ENCODE peak calls at places on chromosomes 13 and 19, in seven cellular contexts. J is thoracic aorta; B is left ventricle myocardium inferior; O is psoas muscle; L is H7; R is breast epithelium; F is effector memory CD4-positive, alpha-beta T cell. K is an unnamed sample.

GRCh38 chr19:31338069-31338767 is 11.0 kb downstream of the TSHZ3 start:
- DNase-seq in O (peak; percentile 43), L (peak; percentile 87), J (no peak), B (peak; percentile 58), R (no peak), F (no peak), K (peak; percentile 80)

GRCh38 chr19:46159418-46159817 is 11.4 kb downstream of the IGFL2 start:
- DNase-seq in B (no peak), O (no peak), L (no peak), R (no peak), F (no peak), J (no peak), K (no peak)

GRCh38 chr19:40256511-40256910 is 28.6 kb downstream of the AKT2 start:
- DNase-seq in L (no peak), B (peak; percentile 1), J (no peak), O (no peak), R (no peak), F (no peak), K (no peak)

GRCh38 chr13:111390522-111391270 is 70.3 kb downstream of the TEX29 start:
- DNase-seq in O (no peak), R (peak; percentile 2), J (no peak), F (no peak), L (no peak), B (no peak), K (no peak)

GRCh38 chr13:114063545-114064515 is 68.6 kb downstream of the RASA3 start:
- DNase-seq in B (peak; percentile 63), O (peak; percentile 81), J (peak; percentile 51), R (peak; percentile 45), L (no peak), F (no peak), K (peak; percentile 86)

GRCh38 chr19:12784871-12785430 is 6.3 kb upstream of the JUNB start:
- DNase-seq in O (no peak), B (no peak), R (no peak), J (no peak), L (no peak), F (peak; percentile 43), K (no peak)

GRCh38 chr13:41788552-41788951 is 172.4 kb downstream of the VWA8 start:
- DNase-seq in O (no peak), L (no peak), B (no peak), J (no peak), F (no peak), R (no peak), K (no peak)

GRCh38 chr13:51643882-51644281 is 59.6 kb downstream of the WDFY2 start:
- DNase-seq in O (no peak), J (no peak), F (no peak), B (no peak), L (no peak), R (no peak), K (peak; percentile 87)

GRCh38 chr19:50478901-50479715 is 2.5 kb upstream of the GARIN5A start:
- DNase-seq in J (no peak), B (no peak), R (no peak), F (no peak), O (no peak), L (peak; percentile 91), K (peak; percentile 56)

GRCh38 chr13:39900106-39900750 is 244.8 kb downstream of the COG6 start:
- DNase-seq in B (no peak), R (no peak), O (no peak), L (no peak), F (no peak), J (no peak), K (no peak)

GRCh38 chr19:42433503-42434260 is 6.5 kb upstream of the LIPE start:
- DNase-seq in L (peak; percentile 72), B (peak; percentile 85), O (peak; percentile 83), F (peak; percentile 43), J (no peak), R (no peak), K (peak; percentile 72)

GRCh38 chr13:99657848-99658265 is 156.6 kb downstream of the TM9SF2 start:
- DNase-seq in B (peak; percentile 31), J (no peak), F (peak; percentile 10), L (peak; percentile 67), R (no peak), O (peak; percentile 17), K (peak; percentile 53)

GRCh38 chr13:77919351-77920294 is 992 bp upstream of the EDNRB start:
- DNase-seq in R (no peak), B (peak; percentile 64), O (peak; percentile 41), L (peak; percentile 66), F (no peak), J (no peak), K (no peak)
- H3K4me3 ChIP-seq in R (peak overlapping the region; percentile 52), B (peak overlapping the region; percentile 75), O (peak overlapping the region; percentile 69), L (peak overlapping the region; percentile 60), F (no peak overlapping the region), J (peak overlapping the region; percentile 70), K (peak overlapping the region; percentile 60)

GRCh38 chr19:48480151-48480475 is 10.9 kb downstream of the CYTH2 start:
- DNase-seq in R (no peak), O (peak; percentile 69), B (peak; percentile 70), F (no peak), J (no peak), L (peak; percentile 69), K (peak; percentile 73)

GRCh38 chr19:48479686-48480085 is 10.5 kb downstream of the CYTH2 start:
- DNase-seq in B (no peak), J (no peak), R (no peak), F (no peak), O (no peak), L (no peak), K (no peak)

GRCh38 chr19:48480476-48481190 is 11.5 kb downstream of the CYTH2 start:
- DNase-seq in J (no peak), O (no peak), B (peak; percentile 56), F (peak; percentile 45), L (peak; percentile 69), R (no peak), K (peak; percentile 28)

GRCh38 chr19:48481846-48482639 is 12.9 kb downstream of the CYTH2 start:
- DNase-seq in B (no peak), J (no peak), O (no peak), L (no peak), F (no peak), R (no peak), K (peak; percentile 73)

DNA sequence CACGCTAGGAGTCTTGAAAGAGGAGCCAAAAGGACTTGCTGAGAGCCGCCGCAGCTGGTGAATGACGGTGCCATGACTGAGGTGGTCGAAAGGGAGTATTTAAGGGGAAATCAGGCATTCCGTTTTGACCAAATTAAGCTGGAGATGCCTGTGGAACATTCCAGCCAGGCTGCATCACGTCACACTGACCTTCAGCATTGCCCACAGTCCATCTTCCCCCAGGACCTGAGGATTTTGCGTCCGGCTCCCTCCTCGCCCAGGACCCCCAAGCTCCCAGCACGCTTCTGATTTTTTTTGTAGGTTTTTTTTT is 12.0 kb downstream of the CYTH2 start:
- DNase-seq in L (no peak), B (no peak), F (no peak), J (no peak), R (no peak), O (no peak), K (no peak)
- H3K4me3 ChIP-seq in L (peak overlapping the region; percentile 21), B (peak overlapping the region; percentile 73), F (peak overlapping the region; percentile 63), J (peak overlapping the region; percentile 89), R (peak overlapping the region; percentile 53), O (peak overlapping the region; percentile 77), K (peak overlapping the region; percentile 51)

GRCh38 chr13:75621147-75621546 is 15.0 kb upstream of the LMO7 start:
- DNase-seq in J (no peak), F (no peak), B (no peak), R (no peak), O (no peak), L (no peak), K (peak; percentile 51)
- H3K4me3 ChIP-seq in J (peak overlapping the region; percentile 43), F (no peak overlapping the region), B (no peak overlapping the region), R (no peak overlapping the region), O (no peak overlapping the region), L (no peak overlapping the region), K (no peak overlapping the region)

DNA sequence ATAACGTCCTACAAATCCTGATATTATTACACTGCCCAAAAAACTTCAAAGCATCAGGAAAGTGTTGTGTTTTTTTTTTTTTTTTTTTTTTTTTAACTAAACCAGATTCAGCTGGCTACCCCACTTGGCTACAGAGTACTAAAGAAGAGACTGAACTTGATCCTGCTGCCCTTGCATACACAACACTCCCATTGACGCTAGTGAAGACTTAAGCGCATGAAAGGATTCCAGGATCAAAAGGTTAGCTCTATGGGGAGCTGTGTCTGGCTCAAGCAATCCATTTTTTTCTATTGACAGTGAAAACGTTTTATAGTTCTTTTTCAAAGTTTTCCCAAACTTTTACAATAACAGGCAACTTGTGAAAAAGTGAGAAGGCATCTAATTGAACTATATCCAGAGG is 141.5 kb downstream of the KCNRG start:
- DNase-seq in J (no peak), O (no peak), F (no peak), R (no peak), L (no peak), B (no peak), K (no peak)
- H3K4me3 ChIP-seq in J (no peak overlapping the region), O (no peak overlapping the region), F (no peak overlapping the region), R (no peak overlapping the region), L (no peak overlapping the region), B (no peak overlapping the region), K (no peak overlapping the region)